ENCODE peak calls at places on chromosomes 1 and 21, in ten cellular contexts. One of them, this sample, is unnamed.

GRCh38 chr1:4087530-4088420 is 187.7 kb upstream of the C1orf174 start:
- ATAC-seq in Right ventricle myocardium inferior: no peak
- ATAC-seq in GM23338: no peak
- ATAC-seq in stimulated activated naive B cell treated with anti-CD40 and anti-IgM and Interleukin-4, amounts not matched to agents 10 μg/mL and 1 μg/mL and 100 μg/mL, for 72 hours: no peak
- ATAC-seq in heart right ventricle: no peak
- ATAC-seq in WTC11: no peak
- ATAC-seq in activated T-helper 17 cell treated with anti-CD3 and anti-CD28 coated beads, Interleukin-2, amount 50 U/mL, for 72 hours: peak
- ATAC-seq in activated naive CD8-positive, alpha-beta T cell treated with anti-CD3 and anti-CD28 coated beads, Interleukin-2, amount 50 U/mL, for 24 hours: no peak
- ATAC-seq in stimulated activated naive CD8-positive, alpha-beta T cell treated with anti-CD3 and anti-CD28 coated beads, Interleukin-15, amount 100 ng/mL, for 72 hours: no peak
- ATAC-seq in A549: no peak
- ATAC-seq in this sample: no peak

GRCh38 chr1:179353546-179353945 is 12.2 kb upstream of the AXDND1 start:
- ATAC-seq in Right ventricle myocardium inferior: peak
- ATAC-seq in GM23338: no peak
- ATAC-seq in stimulated activated naive B cell treated with anti-CD40 and anti-IgM and Interleukin-4, amounts not matched to agents 10 μg/mL and 1 μg/mL and 100 μg/mL, for 72 hours: no peak
- ATAC-seq in heart right ventricle: peak
- ATAC-seq in WTC11: no peak
- ATAC-seq in activated T-helper 17 cell treated with anti-CD3 and anti-CD28 coated beads, Interleukin-2, amount 50 U/mL, for 72 hours: no peak
- ATAC-seq in activated naive CD8-positive, alpha-beta T cell treated with anti-CD3 and anti-CD28 coated beads, Interleukin-2, amount 50 U/mL, for 24 hours: no peak
- ATAC-seq in stimulated activated naive CD8-positive, alpha-beta T cell treated with anti-CD3 and anti-CD28 coated beads, Interleukin-15, amount 100 ng/mL, for 72 hours: no peak
- ATAC-seq in A549: no peak
- ATAC-seq in this sample: peak

GRCh38 chr21:26966360-26966977 is 419 bp downstream of the ADAMTS5 start:
- ATAC-seq in Right ventricle myocardium inferior: no peak
- ATAC-seq in GM23338: peak
- ATAC-seq in stimulated activated naive B cell treated with anti-CD40 and anti-IgM and Interleukin-4, amounts not matched to agents 10 μg/mL and 1 μg/mL and 100 μg/mL, for 72 hours: no peak
- ATAC-seq in heart right ventricle: no peak
- ATAC-seq in WTC11: peak
- ATAC-seq in activated T-helper 17 cell treated with anti-CD3 and anti-CD28 coated beads, Interleukin-2, amount 50 U/mL, for 72 hours: no peak
- ATAC-seq in activated naive CD8-positive, alpha-beta T cell treated with anti-CD3 and anti-CD28 coated beads, Interleukin-2, amount 50 U/mL, for 24 hours: no peak
- ATAC-seq in stimulated activated naive CD8-positive, alpha-beta T cell treated with anti-CD3 and anti-CD28 coated beads, Interleukin-15, amount 100 ng/mL, for 72 hours: no peak
- ATAC-seq in A549: no peak
- ATAC-seq in this sample: peak

GRCh38 chr1:224340711-224341384 is 10.9 kb upstream of the NVL start:
- ATAC-seq in Right ventricle myocardium inferior: no peak
- ATAC-seq in GM23338: peak
- ATAC-seq in stimulated activated naive B cell treated with anti-CD40 and anti-IgM and Interleukin-4, amounts not matched to agents 10 μg/mL and 1 μg/mL and 100 μg/mL, for 72 hours: peak
- ATAC-seq in heart right ventricle: no peak
- ATAC-seq in WTC11: peak
- ATAC-seq in activated T-helper 17 cell treated with anti-CD3 and anti-CD28 coated beads, Interleukin-2, amount 50 U/mL, for 72 hours: peak
- ATAC-seq in activated naive CD8-positive, alpha-beta T cell treated with anti-CD3 and anti-CD28 coated beads, Interleukin-2, amount 50 U/mL, for 24 hours: peak
- ATAC-seq in stimulated activated naive CD8-positive, alpha-beta T cell treated with anti-CD3 and anti-CD28 coated beads, Interleukin-15, amount 100 ng/mL, for 72 hours: peak
- ATAC-seq in A549: peak
- ATAC-seq in this sample: no peak

GRCh38 chr1:200367841-200368534 is 41.8 kb downstream of the ZNF281 start:
- ATAC-seq in Right ventricle myocardium inferior: peak
- ATAC-seq in GM23338: no peak
- ATAC-seq in stimulated activated naive B cell treated with anti-CD40 and anti-IgM and Interleukin-4, amounts not matched to agents 10 μg/mL and 1 μg/mL and 100 μg/mL, for 72 hours: no peak
- ATAC-seq in heart right ventricle: peak
- ATAC-seq in WTC11: no peak
- ATAC-seq in activated T-helper 17 cell treated with anti-CD3 and anti-CD28 coated beads, Interleukin-2, amount 50 U/mL, for 72 hours: no peak
- ATAC-seq in activated naive CD8-positive, alpha-beta T cell treated with anti-CD3 and anti-CD28 coated beads, Interleukin-2, amount 50 U/mL, for 24 hours: no peak
- ATAC-seq in stimulated activated naive CD8-positive, alpha-beta T cell treated with anti-CD3 and anti-CD28 coated beads, Interleukin-15, amount 100 ng/mL, for 72 hours: no peak
- ATAC-seq in A549: no peak
- ATAC-seq in this sample: no peak

GRCh38 chr1:222420621-222421020 is 127.3 kb downstream of the HHIPL2 start:
- ATAC-seq in Right ventricle myocardium inferior: no peak
- ATAC-seq in GM23338: no peak
- ATAC-seq in stimulated activated naive B cell treated with anti-CD40 and anti-IgM and Interleukin-4, amounts not matched to agents 10 μg/mL and 1 μg/mL and 100 μg/mL, for 72 hours: no peak
- ATAC-seq in heart right ventricle: no peak
- ATAC-seq in WTC11: no peak
- ATAC-seq in activated T-helper 17 cell treated with anti-CD3 and anti-CD28 coated beads, Interleukin-2, amount 50 U/mL, for 72 hours: peak
- ATAC-seq in activated naive CD8-positive, alpha-beta T cell treated with anti-CD3 and anti-CD28 coated beads, Interleukin-2, amount 50 U/mL, for 24 hours: no peak
- ATAC-seq in stimulated activated naive CD8-positive, alpha-beta T cell treated with anti-CD3 and anti-CD28 coated beads, Interleukin-15, amount 100 ng/mL, for 72 hours: peak
- ATAC-seq in A549: no peak
- ATAC-seq in this sample: no peak

GRCh38 chr1:168380945-168381344 is 100.3 kb downstream of the TBX19 start:
- ATAC-seq in Right ventricle myocardium inferior: no peak
- ATAC-seq in GM23338: no peak
- ATAC-seq in stimulated activated naive B cell treated with anti-CD40 and anti-IgM and Interleukin-4, amounts not matched to agents 10 μg/mL and 1 μg/mL and 100 μg/mL, for 72 hours: no peak
- ATAC-seq in heart right ventricle: no peak
- ATAC-seq in WTC11: no peak
- ATAC-seq in activated T-helper 17 cell treated with anti-CD3 and anti-CD28 coated beads, Interleukin-2, amount 50 U/mL, for 72 hours: no peak
- ATAC-seq in activated naive CD8-positive, alpha-beta T cell treated with anti-CD3 and anti-CD28 coated beads, Interleukin-2, amount 50 U/mL, for 24 hours: no peak
- ATAC-seq in stimulated activated naive CD8-positive, alpha-beta T cell treated with anti-CD3 and anti-CD28 coated beads, Interleukin-15, amount 100 ng/mL, for 72 hours: no peak
- ATAC-seq in A549: no peak
- ATAC-seq in this sample: no peak

GRCh38 chr21:37711294-37711844 is 204.9 kb downstream of the KCNJ6 start:
- ATAC-seq in Right ventricle myocardium inferior: no peak
- ATAC-seq in GM23338: no peak
- ATAC-seq in stimulated activated naive B cell treated with anti-CD40 and anti-IgM and Interleukin-4, amounts not matched to agents 10 μg/mL and 1 μg/mL and 100 μg/mL, for 72 hours: no peak
- ATAC-seq in heart right ventricle: peak
- ATAC-seq in WTC11: no peak
- ATAC-seq in activated T-helper 17 cell treated with anti-CD3 and anti-CD28 coated beads, Interleukin-2, amount 50 U/mL, for 72 hours: no peak
- ATAC-seq in activated naive CD8-positive, alpha-beta T cell treated with anti-CD3 and anti-CD28 coated beads, Interleukin-2, amount 50 U/mL, for 24 hours: no peak
- ATAC-seq in stimulated activated naive CD8-positive, alpha-beta T cell treated with anti-CD3 and anti-CD28 coated beads, Interleukin-15, amount 100 ng/mL, for 72 hours: no peak
- ATAC-seq in A549: no peak
- ATAC-seq in this sample: no peak

GRCh38 chr1:100658716-100659026 is 60.9 kb upstream of the VCAM1 start:
- ATAC-seq in Right ventricle myocardium inferior: no peak
- ATAC-seq in GM23338: no peak
- ATAC-seq in stimulated activated naive B cell treated with anti-CD40 and anti-IgM and Interleukin-4, amounts not matched to agents 10 μg/mL and 1 μg/mL and 100 μg/mL, for 72 hours: no peak
- ATAC-seq in heart right ventricle: no peak
- ATAC-seq in WTC11: no peak
- ATAC-seq in activated T-helper 17 cell treated with anti-CD3 and anti-CD28 coated beads, Interleukin-2, amount 50 U/mL, for 72 hours: no peak
- ATAC-seq in activated naive CD8-positive, alpha-beta T cell treated with anti-CD3 and anti-CD28 coated beads, Interleukin-2, amount 50 U/mL, for 24 hours: no peak
- ATAC-seq in stimulated activated naive CD8-positive, alpha-beta T cell treated with anti-CD3 and anti-CD28 coated beads, Interleukin-15, amount 100 ng/mL, for 72 hours: no peak
- ATAC-seq in A549: no peak
- ATAC-seq in this sample: no peak

GRCh38 chr1:219459321-219460105 is 153.4 kb downstream of the ZC3H11B start:
- ATAC-seq in Right ventricle myocardium inferior: peak
- ATAC-seq in GM23338: no peak
- ATAC-seq in stimulated activated naive B cell treated with anti-CD40 and anti-IgM and Interleukin-4, amounts not matched to agents 10 μg/mL and 1 μg/mL and 100 μg/mL, for 72 hours: no peak
- ATAC-seq in heart right ventricle: peak
- ATAC-seq in WTC11: no peak
- ATAC-seq in activated T-helper 17 cell treated with anti-CD3 and anti-CD28 coated beads, Interleukin-2, amount 50 U/mL, for 72 hours: no peak
- ATAC-seq in activated naive CD8-positive, alpha-beta T cell treated with anti-CD3 and anti-CD28 coated beads, Interleukin-2, amount 50 U/mL, for 24 hours: no peak
- ATAC-seq in stimulated activated naive CD8-positive, alpha-beta T cell treated with anti-CD3 and anti-CD28 coated beads, Interleukin-15, amount 100 ng/mL, for 72 hours: no peak
- ATAC-seq in A549: peak
- ATAC-seq in this sample: no peak

GRCh38 chr1:14486401-14487110 is 111.9 kb upstream of the KAZN start:
- ATAC-seq in Right ventricle myocardium inferior: peak
- ATAC-seq in GM23338: no peak
- ATAC-seq in stimulated activated naive B cell treated with anti-CD40 and anti-IgM and Interleukin-4, amounts not matched to agents 10 μg/mL and 1 μg/mL and 100 μg/mL, for 72 hours: no peak
- ATAC-seq in heart right ventricle: peak
- ATAC-seq in WTC11: no peak
- ATAC-seq in activated T-helper 17 cell treated with anti-CD3 and anti-CD28 coated beads, Interleukin-2, amount 50 U/mL, for 72 hours: no peak
- ATAC-seq in activated naive CD8-positive, alpha-beta T cell treated with anti-CD3 and anti-CD28 coated beads, Interleukin-2, amount 50 U/mL, for 24 hours: no peak
- ATAC-seq in stimulated activated naive CD8-positive, alpha-beta T cell treated with anti-CD3 and anti-CD28 coated beads, Interleukin-15, amount 100 ng/mL, for 72 hours: no peak
- ATAC-seq in A549: no peak
- ATAC-seq in this sample: peak

GRCh38 chr1:49046305-49046704 is 269.6 kb upstream of the BEND5 start:
- ATAC-seq in Right ventricle myocardium inferior: no peak
- ATAC-seq in GM23338: no peak
- ATAC-seq in stimulated activated naive B cell treated with anti-CD40 and anti-IgM and Interleukin-4, amounts not matched to agents 10 μg/mL and 1 μg/mL and 100 μg/mL, for 72 hours: no peak
- ATAC-seq in heart right ventricle: no peak
- ATAC-seq in WTC11: no peak
- ATAC-seq in activated T-helper 17 cell treated with anti-CD3 and anti-CD28 coated beads, Interleukin-2, amount 50 U/mL, for 72 hours: no peak
- ATAC-seq in activated naive CD8-positive, alpha-beta T cell treated with anti-CD3 and anti-CD28 coated beads, Interleukin-2, amount 50 U/mL, for 24 hours: no peak
- ATAC-seq in stimulated activated naive CD8-positive, alpha-beta T cell treated with anti-CD3 and anti-CD28 coated beads, Interleukin-15, amount 100 ng/mL, for 72 hours: no peak
- ATAC-seq in A549: no peak
- ATAC-seq in this sample: no peak

GRCh38 chr1:205670611-205671430 is 9.5 kb downstream of the SLC45A3 start:
- ATAC-seq in Right ventricle myocardium inferior: peak
- ATAC-seq in GM23338: peak
- ATAC-seq in stimulated activated naive B cell treated with anti-CD40 and anti-IgM and Interleukin-4, amounts not matched to agents 10 μg/mL and 1 μg/mL and 100 μg/mL, for 72 hours: no peak
- ATAC-seq in heart right ventricle: no peak
- ATAC-seq in WTC11: peak
- ATAC-seq in activated T-helper 17 cell treated with anti-CD3 and anti-CD28 coated beads, Interleukin-2, amount 50 U/mL, for 72 hours: no peak
- ATAC-seq in activated naive CD8-positive, alpha-beta T cell treated with anti-CD3 and anti-CD28 coated beads, Interleukin-2, amount 50 U/mL, for 24 hours: no peak
- ATAC-seq in stimulated activated naive CD8-positive, alpha-beta T cell treated with anti-CD3 and anti-CD28 coated beads, Interleukin-15, amount 100 ng/mL, for 72 hours: no peak
- ATAC-seq in A549: no peak
- ATAC-seq in this sample: no peak

GRCh38 chr1:95753382-95754016 is 519.5 kb downstream of the RWDD3 start:
- ATAC-seq in Right ventricle myocardium inferior: no peak
- ATAC-seq in GM23338: no peak
- ATAC-seq in stimulated activated naive B cell treated with anti-CD40 and anti-IgM and Interleukin-4, amounts not matched to agents 10 μg/mL and 1 μg/mL and 100 μg/mL, for 72 hours: no peak
- ATAC-seq in heart right ventricle: no peak
- ATAC-seq in WTC11: no peak
- ATAC-seq in activated T-helper 17 cell treated with anti-CD3 and anti-CD28 coated beads, Interleukin-2, amount 50 U/mL, for 72 hours: no peak
- ATAC-seq in activated naive CD8-positive, alpha-beta T cell treated with anti-CD3 and anti-CD28 coated beads, Interleukin-2, amount 50 U/mL, for 24 hours: no peak
- ATAC-seq in stimulated activated naive CD8-positive, alpha-beta T cell treated with anti-CD3 and anti-CD28 coated beads, Interleukin-15, amount 100 ng/mL, for 72 hours: no peak
- ATAC-seq in A549: no peak
- ATAC-seq in this sample: no peak

GRCh38 chr1:157089789-157090188 is 9.8 kb downstream of the ETV3L start:
- ATAC-seq in Right ventricle myocardium inferior: no peak
- ATAC-seq in GM23338: peak
- ATAC-seq in stimulated activated naive B cell treated with anti-CD40 and anti-IgM and Interleukin-4, amounts not matched to agents 10 μg/mL and 1 μg/mL and 100 μg/mL, for 72 hours: peak
- ATAC-seq in heart right ventricle: peak
- ATAC-seq in WTC11: peak
- ATAC-seq in activated T-helper 17 cell treated with anti-CD3 and anti-CD28 coated beads, Interleukin-2, amount 50 U/mL, for 72 hours: no peak
- ATAC-seq in activated naive CD8-positive, alpha-beta T cell treated with anti-CD3 and anti-CD28 coated beads, Interleukin-2, amount 50 U/mL, for 24 hours: no peak
- ATAC-seq in stimulated activated naive CD8-positive, alpha-beta T cell treated with anti-CD3 and anti-CD28 coated beads, Interleukin-15, amount 100 ng/mL, for 72 hours: peak
- ATAC-seq in A549: peak
- ATAC-seq in this sample: no peak

GRCh38 chr1:67493148-67493547 is 62.9 kb upstream of the SERBP1 start:
- ATAC-seq in Right ventricle myocardium inferior: no peak
- ATAC-seq in GM23338: no peak
- ATAC-seq in stimulated activated naive B cell treated with anti-CD40 and anti-IgM and Interleukin-4, amounts not matched to agents 10 μg/mL and 1 μg/mL and 100 μg/mL, for 72 hours: no peak
- ATAC-seq in heart right ventricle: no peak
- ATAC-seq in WTC11: no peak
- ATAC-seq in activated T-helper 17 cell treated with anti-CD3 and anti-CD28 coated beads, Interleukin-2, amount 50 U/mL, for 72 hours: no peak
- ATAC-seq in activated naive CD8-positive, alpha-beta T cell treated with anti-CD3 and anti-CD28 coated beads, Interleukin-2, amount 50 U/mL, for 24 hours: no peak
- ATAC-seq in stimulated activated naive CD8-positive, alpha-beta T cell treated with anti-CD3 and anti-CD28 coated beads, Interleukin-15, amount 100 ng/mL, for 72 hours: no peak
- ATAC-seq in A549: no peak
- ATAC-seq in this sample: no peak

GRCh38 chr1:183622013-183622412 is 13.6 kb downstream of the ARPC5 start:
- ATAC-seq in Right ventricle myocardium inferior: no peak
- ATAC-seq in GM23338: no peak
- ATAC-seq in stimulated activated naive B cell treated with anti-CD40 and anti-IgM and Interleukin-4, amounts not matched to agents 10 μg/mL and 1 μg/mL and 100 μg/mL, for 72 hours: peak
- ATAC-seq in heart right ventricle: no peak
- ATAC-seq in WTC11: no peak
- ATAC-seq in activated T-helper 17 cell treated with anti-CD3 and anti-CD28 coated beads, Interleukin-2, amount 50 U/mL, for 72 hours: no peak
- ATAC-seq in activated naive CD8-positive, alpha-beta T cell treated with anti-CD3 and anti-CD28 coated beads, Interleukin-2, amount 50 U/mL, for 24 hours: no peak
- ATAC-seq in stimulated activated naive CD8-positive, alpha-beta T cell treated with anti-CD3 and anti-CD28 coated beads, Interleukin-15, amount 100 ng/mL, for 72 hours: no peak
- ATAC-seq in A549: no peak
- ATAC-seq in this sample: no peak

This sample was measured in gastroesophageal sphincter.